ENCODE peak calls at places on chromosomes 2 and 18, in seven cellular contexts. M is HTR-8/SVneo, L is psoas muscle, H is left ventricle myocardium inferior, B is GM20000, J is AG10803, K is AG08395. G is an unnamed sample.

GRCh38 chr18:80068571-80069272 is 34.5 kb downstream of the RBFA start:
- DNase-seq in M (no peak), L (no peak), H (no peak), B (no peak), J (no peak), K (no peak), G (no peak)

GRCh38 chr2:47386551-47386950 is 16.4 kb upstream of the MSH2 start:
- DNase-seq in M (no peak), L (no peak), H (no peak), B (peak), J (no peak), K (no peak), G (no peak)

GRCh38 chr2:223765221-223765775 is 72.1 kb downstream of the AP1S3 start:
- DNase-seq in M (no peak), L (no peak), H (no peak), B (no peak), J (no peak), K (no peak), G (no peak)

GRCh38 chr2:9238927-9239326 is 32.3 kb downstream of the ASAP2 start:
- DNase-seq in M (no peak), L (no peak), H (no peak), B (no peak), J (peak), K (no peak), G (peak)

GRCh38 chr2:128777091-128778045 is 458.7 kb upstream of the HS6ST1 start:
- DNase-seq in M (no peak), L (no peak), H (no peak), B (no peak), J (no peak), K (no peak), G (no peak)

GRCh38 chr2:127153691-127154158 is 46.8 kb upstream of the BIN1 start:
- DNase-seq in M (peak), L (peak), H (no peak), B (no peak), J (peak), K (peak), G (no peak)

GRCh38 chr2:70861774-70862644 is 26.4 kb upstream of the CD207 start:
- DNase-seq in M (peak), L (peak), H (peak), B (peak), J (peak), K (peak), G (peak)

GRCh38 chr18:66548747-66549146 is 55.1 kb downstream of the CDH19 start:
- DNase-seq in M (no peak), L (no peak), H (no peak), B (no peak), J (no peak), K (no peak), G (no peak)

GRCh38 chr2:241673797-241674725 is 12.6 kb downstream of the DTYMK start:
- DNase-seq in M (no peak), L (no peak), H (no peak), B (no peak), J (peak), K (peak), G (peak)

GRCh38 chr2:120758181-120759048 is 22.7 kb downstream of the GLI2 start:
- DNase-seq in M (no peak), L (peak), H (peak), B (no peak), J (peak), K (peak), G (peak)

GRCh38 chr2:74910245-74910644 is 48.2 kb upstream of the POLE4 start:
- DNase-seq in M (no peak), L (no peak), H (no peak), B (no peak), J (no peak), K (no peak), G (no peak)

GRCh38 chr2:154591294-154591693 is 107.2 kb upstream of the KCNJ3 start:
- DNase-seq in M (no peak), L (no peak), H (no peak), B (no peak), J (no peak), K (no peak), G (no peak)

GRCh38 chr2:62340981-62341624 is 145.2 kb downstream of the B3GNT2 start:
- DNase-seq in M (peak), L (no peak), H (peak), B (no peak), J (peak), K (peak), G (no peak)

GRCh38 chr2:234919711-234920110 is 32.1 kb upstream of the SH3BP4 start:
- DNase-seq in M (no peak), L (no peak), H (no peak), B (no peak), J (peak), K (peak), G (no peak)

GRCh38 chr2:141109633-141110032 is 1021.2 kb downstream of the LRP1B start:
- DNase-seq in M (peak), L (no peak), H (no peak), B (peak), J (no peak), K (no peak), G (no peak)

GRCh38 chr2:28394331-28394877 is 1.7 kb downstream of the FOSL2 start:
- DNase-seq in M (no peak), L (peak), H (peak), B (no peak), J (peak), K (no peak), G (peak)

GRCh38 chr2:173298536-173299097 is 56.1 kb upstream of the CDCA7 start:
- DNase-seq in M (no peak), L (no peak), H (no peak), B (no peak), J (no peak), K (no peak), G (no peak)

GRCh38 chr2:64945973-64946736 is 43.0 kb upstream of the SLC1A4 start:
- DNase-seq in M (no peak), L (no peak), H (no peak), B (peak), J (peak), K (peak), G (no peak)

GRCh38 chr2:102765061-102765460 is 3.2 kb downstream of the TMEM182 start:
- DNase-seq in M (no peak), L (no peak), H (no peak), B (no peak), J (no peak), K (no peak), G (no peak)

GRCh38 chr18:4017479-4017878 is 437.6 kb downstream of the DLGAP1 start:
- DNase-seq in M (peak), L (no peak), H (no peak), B (peak), J (no peak), K (no peak), G (peak)

GRCh38 chr18:59921384-59921891 is 21.6 kb downstream of the PMAIP1 start:
- DNase-seq in M (no peak), L (no peak), H (no peak), B (no peak), J (peak), K (no peak), G (no peak)

GRCh38 chr2:1803217-1804115 is 59.2 kb upstream of the PXDN start:
- DNase-seq in M (no peak), L (no peak), H (no peak), B (no peak), J (no peak), K (no peak), G (no peak)

GRCh38 chr2:47695800-47696477 is 87.0 kb upstream of the MSH6 start:
- DNase-seq in M (no peak), L (no peak), H (no peak), B (no peak), J (no peak), K (no peak), G (no peak)

GRCh38 chr2:150475479-150476212 is 11.8 kb downstream of the RND3 start:
- DNase-seq in M (no peak), L (no peak), H (no peak), B (no peak), J (no peak), K (no peak), G (no peak)

GRCh38 chr18:29012874-29013273 is 835.9 kb upstream of the CDH2 start:
- DNase-seq in M (no peak), L (no peak), H (no peak), B (no peak), J (no peak), K (no peak), G (no peak)

GRCh38 chr2:98512699-98513098 is 68.0 kb downstream of the INPP4A start:
- DNase-seq in M (no peak), L (no peak), H (no peak), B (no peak), J (no peak), K (no peak), G (no peak)

GRCh38 chr2:140863713-140864112 is 1267.1 kb downstream of the LRP1B start:
- DNase-seq in M (peak), L (no peak), H (no peak), B (peak), J (peak), K (peak), G (peak)

GRCh38 chr18:46641917-46642316 is 15.1 kb downstream of the LOXHD1 start:
- DNase-seq in M (no peak), L (no peak), H (no peak), B (no peak), J (peak), K (peak), G (no peak)

GRCh38 chr2:156343940-156344301 is 11.4 kb upstream of the NR4A2 start:
- DNase-seq in M (no peak), L (no peak), H (no peak), B (no peak), J (peak), K (no peak), G (peak)

GRCh38 chr2:200962821-200963128 is 685 bp downstream of the ORC2 start:
- DNase-seq in M (no peak), L (no peak), H (no peak), B (no peak), J (no peak), K (no peak), G (no peak)

GRCh38 chr2:227862741-227863588 is 8.5 kb upstream of the DAW1 start:
- DNase-seq in M (peak), L (peak), H (no peak), B (no peak), J (peak), K (peak), G (no peak)

GRCh38 chr2:50347355-50348044 is 684.4 kb downstream of the NRXN1 start:
- DNase-seq in M (no peak), L (no peak), H (no peak), B (no peak), J (no peak), K (no peak), G (peak)

GRCh38 chr2:174878537-174879147 is 114.4 kb upstream of the CHRNA1 start:
- DNase-seq in M (no peak), L (no peak), H (no peak), B (no peak), J (peak), K (peak), G (peak)